ENCODE peak calls at places on chromosomes 6 and 20, in eight cellular contexts. U is CD8-positive, alpha-beta T cell; Z is AG09309; P is tibial artery; J is IMR-90; H is fibroblast of pulmonary artery; A is neural crest cell; W is AG10803. D is an unnamed sample.

GRCh38 chr6:135285165-135285564 is 104.1 kb downstream of the MYB start:
- DNase-seq in W (no peak), H (no peak), A (no peak), U (no peak), P (no peak), J (no peak), Z (no peak), D (no peak)

GRCh38 chr6:138289739-138290138 is 71.4 kb upstream of the PBOV1 start:
- DNase-seq in Z (no peak), U (no peak), J (no peak), A (no peak), P (no peak), H (no peak), W (no peak), D (no peak)

GRCh38 chr20:38840053-38840893 is 34.8 kb downstream of the PPP1R16B start:
- DNase-seq in H (peak), A (no peak), Z (no peak), J (no peak), U (no peak), P (no peak), W (peak), D (no peak)

GRCh38 chr20:25057234-25058050 is 497 bp downstream of the ACSS1 start:
- DNase-seq in A (peak), P (peak), W (peak), H (peak), U (peak), J (peak), Z (no peak), D (no peak)

GRCh38 chr6:43376551-43376981 is 7.1 kb upstream of the ZNF318 start:
- DNase-seq in J (peak), W (no peak), U (no peak), A (no peak), P (no peak), H (peak), Z (no peak), D (no peak)

GRCh38 chr20:9112541-9113515 is 43.9 kb downstream of the PLCB4 start:
- DNase-seq in W (peak), U (no peak), P (no peak), J (peak), Z (no peak), A (no peak), H (peak), D (no peak)

GRCh38 chr6:124530926-124531325 is 431.3 kb upstream of the RNF217 start:
- DNase-seq in W (no peak), P (no peak), U (no peak), A (no peak), J (no peak), H (no peak), Z (no peak), D (no peak)

GRCh38 chr6:55963301-55963700 is 87.9 kb upstream of the BMP5 start:
- DNase-seq in P (no peak), W (peak), Z (no peak), H (peak), J (no peak), A (no peak), U (no peak), D (no peak)

GRCh38 chr6:33863723-33864440 is 60.1 kb upstream of the MLN start:
- DNase-seq in A (no peak), Z (no peak), J (no peak), P (no peak), W (no peak), H (no peak), U (no peak), D (no peak)

GRCh38 chr6:65461121-65461520 is 245.9 kb downstream of the EYS start:
- DNase-seq in P (no peak), U (no peak), W (no peak), J (no peak), A (no peak), Z (no peak), H (no peak), D (no peak)

GRCh38 chr6:48027704-48028435 is 83.1 kb downstream of the PTCHD4 start:
- DNase-seq in U (no peak), A (no peak), J (no peak), H (no peak), P (no peak), W (no peak), Z (no peak), D (no peak)

GRCh38 chr6:135936606-135937005 is 85.1 kb downstream of the PDE7B start:
- DNase-seq in W (peak), P (no peak), U (no peak), H (peak), Z (peak), J (peak), A (no peak), D (no peak)

GRCh38 chr20:23765578-23765977 is 14.8 kb upstream of the CST1 start:
- DNase-seq in A (no peak), U (no peak), H (no peak), J (no peak), P (no peak), Z (no peak), W (no peak), D (no peak)

GRCh38 chr6:146814148-146814750 is 215.5 kb downstream of the ADGB start:
- DNase-seq in P (no peak), U (no peak), A (no peak), Z (no peak), W (no peak), H (peak), J (peak), D (no peak)

GRCh38 chr20:45892049-45892816 is 1.1 kb downstream of the CTSA start:
- DNase-seq in Z (no peak), U (no peak), H (peak), W (peak), P (no peak), A (no peak), J (peak), D (no peak)

GRCh38 chr20:34525709-34526416 is 9.6 kb downstream of the DYNLRB1 start:
- DNase-seq in P (peak), A (no peak), W (peak), J (peak), U (peak), H (peak), Z (peak), D (peak)

GRCh38 chr20:41050361-41051019 is 21.9 kb downstream of the TOP1 start:
- DNase-seq in P (no peak), Z (no peak), J (peak), H (peak), W (peak), A (no peak), U (no peak), D (no peak)

GRCh38 chr6:108609276-108609769 is 48.6 kb downstream of the FOXO3 start:
- DNase-seq in A (no peak), P (no peak), U (no peak), H (peak), W (peak), Z (peak), J (peak), D (no peak)

GRCh38 chr6:87066449-87067288 is 28.2 kb downstream of the CGA start:
- DNase-seq in W (peak), U (no peak), A (peak), P (no peak), Z (peak), J (peak), H (peak), D (no peak)

GRCh38 chr20:44187763-44188709 is 1.0 kb upstream of the JPH2 start:
- DNase-seq in A (no peak), J (peak), H (no peak), W (peak), U (no peak), P (no peak), Z (no peak), D (no peak)

GRCh38 chr6:117706504-117706903 is 31.2 kb downstream of the NUS1 start:
- DNase-seq in J (no peak), Z (no peak), P (no peak), H (no peak), A (no peak), W (no peak), U (no peak), D (no peak)

GRCh38 chr6:163427498-163428254 is 13.2 kb downstream of the QKI start:
- DNase-seq in P (no peak), U (no peak), J (peak), A (no peak), Z (peak), H (peak), W (peak), D (no peak)

GRCh38 chr6:57302477-57302876 is 15.0 kb upstream of the PRIM2 start:
- DNase-seq in W (no peak), H (no peak), A (no peak), J (peak), U (no peak), P (no peak), Z (no peak), D (no peak)

GRCh38 chr6:153167026-153167891 is 36.2 kb upstream of the RGS17 start:
- DNase-seq in P (no peak), J (peak), Z (peak), U (no peak), W (peak), H (peak), A (no peak), D (no peak)

GRCh38 chr6:161140554-161140875 is 133.3 kb downstream of the AGPAT4 start:
- DNase-seq in P (no peak), W (no peak), J (no peak), H (no peak), A (no peak), U (no peak), Z (no peak), D (no peak)

GRCh38 chr6:145587342-145587741 is 148.0 kb downstream of the EPM2A start:
- DNase-seq in Z (no peak), P (no peak), A (no peak), J (no peak), W (no peak), H (no peak), U (no peak), D (no peak)

GRCh38 chr6:63899550-63899949 is 263.9 kb downstream of the PHF3 start:
- DNase-seq in P (no peak), H (peak), J (peak), W (peak), Z (no peak), A (no peak), U (no peak), D (no peak)

GRCh38 chr20:32536861-32537656 is 48.1 kb downstream of the NOL4L start:
- DNase-seq in H (no peak), A (no peak), P (no peak), J (no peak), Z (no peak), W (no peak), U (peak), D (no peak)

GRCh38 chr6:144519429-144519828 is 234.3 kb downstream of the UTRN start:
- DNase-seq in P (no peak), U (no peak), A (no peak), W (no peak), Z (no peak), H (no peak), J (no peak), D (no peak)

GRCh38 chr20:11918280-11918952 is 723 bp downstream of the BTBD3 start:
- DNase-seq in Z (no peak), U (no peak), A (no peak), J (no peak), W (no peak), H (peak), P (no peak), D (no peak)

GRCh38 chr6:87407531-87407895 is 259 bp upstream of the CFAP206 start:
- DNase-seq in A (no peak), U (no peak), H (peak), J (peak), Z (no peak), W (peak), P (no peak), D (no peak)

GRCh38 chr20:44034965-44035635 is 120.4 kb downstream of the TOX2 start:
- DNase-seq in A (no peak), P (no peak), W (no peak), J (no peak), U (peak), H (no peak), Z (no peak), D (no peak)

GRCh38 chr6:47698342-47698787 is at the start of gene ADGRF4:
- DNase-seq in U (no peak), Z (peak), J (peak), A (no peak), H (peak), P (no peak), W (peak), D (peak)

GRCh38 chr6:7323074-7323473 is 10.1 kb upstream of the SSR1 start:
- DNase-seq in J (no peak), H (no peak), U (no peak), W (no peak), Z (no peak), P (no peak), A (no peak), D (no peak)

GRCh38 chr6:43459535-43459934 is 4.2 kb upstream of the DLK2 start:
- DNase-seq in P (no peak), A (no peak), Z (no peak), W (no peak), J (no peak), U (no peak), H (no peak), D (no peak)

GRCh38 chr6:2855061-2855519 is 13.4 kb upstream of the SERPINB1 start:
- DNase-seq in J (no peak), A (peak), W (no peak), P (no peak), U (no peak), Z (no peak), H (peak), D (no peak)

GRCh38 chr20:17878912-17879602 is 89.5 kb downstream of the SNX5 start:
- DNase-seq in A (no peak), P (no peak), J (no peak), H (no peak), Z (no peak), W (no peak), U (no peak), D (no peak)
- TF ChIP-seq CTCF in A (no peak), P (no peak), J (no peak), H (no peak), Z (no peak), W (no peak), U (no peak), D (no peak)

GRCh38 chr6:76876922-76877553 is 586.3 kb downstream of the HTR1B start:
- DNase-seq in A (peak), J (peak), H (peak), W (no peak), U (no peak), Z (no peak), P (no peak), D (no peak)
- TF ChIP-seq CTCF in A (peak), J (peak), H (peak), W (no peak), U (no peak), Z (no peak), P (peak), D (no peak)

GRCh38 chr20:50569864-50570836 is 60.0 kb downstream of the PTPN1 start:
- DNase-seq in H (peak), Z (no peak), P (no peak), J (peak), A (no peak), W (no peak), U (no peak), D (no peak)
- TF ChIP-seq CTCF in H (peak), Z (peak), P (no peak), J (peak), A (no peak), W (peak), U (no peak), D (no peak)

GRCh38 chr20:56411759-56412472 is at the start of gene CASS4:
- DNase-seq in H (peak), J (peak), P (no peak), W (peak), U (peak), Z (no peak), A (no peak), D (no peak)
- TF ChIP-seq CTCF in H (no peak), J (no peak), P (no peak), W (no peak), U (no peak), Z (no peak), A (no peak), D (no peak)

GRCh38 chr20:59514554-59514953 is 89.8 kb upstream of the PHACTR3 start:
- DNase-seq in A (no peak), Z (no peak), P (no peak), H (no peak), W (no peak), J (no peak), U (no peak), D (no peak)

GRCh38 chr20:59518881-59519706 is 85.2 kb upstream of the PHACTR3 start:
- DNase-seq in Z (peak), H (peak), W (peak), A (no peak), U (no peak), J (peak), P (no peak), D (no peak)

GRCh38 chr20:59515906-59516209 is 88.5 kb upstream of the PHACTR3 start:
- DNase-seq in J (no peak), Z (no peak), P (no peak), W (no peak), H (no peak), U (no peak), A (no peak), D (no peak)

GRCh38 chr20:59519707-59520014 is 84.7 kb upstream of the PHACTR3 start:
- DNase-seq in Z (no peak), A (no peak), P (no peak), W (no peak), H (no peak), J (no peak), U (no peak), D (no peak)

GRCh38 chr20:59515013-59515905 is 89.1 kb upstream of the PHACTR3 start:
- DNase-seq in U (no peak), H (peak), J (peak), Z (peak), P (no peak), A (peak), W (peak), D (peak)
- TF ChIP-seq CTCF in U (no peak), H (peak), J (peak), Z (peak), P (peak), A (peak), W (peak), D (peak)

D was measured in omental fat pad.